ENCODE peak calls at places on chromosomes 3 and 15, in four cellular contexts. One of them, this sample, is unnamed.

GRCh38 chr3:71708478-71709098 is 16.6 kb downstream of the EIF4E3 start:
- DNase-seq in NCI-H187 treated with DMSO at 0.1 percent for 48 hours: no peak
- DNase-seq in midbrain: peak
- DNase-seq in activated CD4-positive, alpha-beta T cell treated with anti-CD3 and anti-CD28 coated beads, Interleukin-2, amount 50 U/mL, for 48 hours: no peak
- DNase-seq in this sample: no peak

GRCh38 chr15:85925649-85926237 is 131.0 kb upstream of the KLHL25 start:
- DNase-seq in NCI-H187 treated with DMSO at 0.1 percent for 48 hours: no peak
- DNase-seq in midbrain: no peak
- DNase-seq in activated CD4-positive, alpha-beta T cell treated with anti-CD3 and anti-CD28 coated beads, Interleukin-2, amount 50 U/mL, for 48 hours: no peak
- DNase-seq in this sample: no peak

GRCh38 chr3:134487406-134487805 is 1.5 kb downstream of the CEP63 start:
- DNase-seq in NCI-H187 treated with DMSO at 0.1 percent for 48 hours: no peak
- DNase-seq in midbrain: no peak
- DNase-seq in activated CD4-positive, alpha-beta T cell treated with anti-CD3 and anti-CD28 coated beads, Interleukin-2, amount 50 U/mL, for 48 hours: peak
- DNase-seq in this sample: no peak

GRCh38 chr15:67545864-67546263 is 3.4 kb downstream of the MAP2K5 start:
- DNase-seq in NCI-H187 treated with DMSO at 0.1 percent for 48 hours: no peak
- DNase-seq in midbrain: no peak
- DNase-seq in activated CD4-positive, alpha-beta T cell treated with anti-CD3 and anti-CD28 coated beads, Interleukin-2, amount 50 U/mL, for 48 hours: no peak
- DNase-seq in this sample: no peak

GRCh38 chr3:195105389-195105788 is 165.6 kb downstream of the XXYLT1 start:
- DNase-seq in NCI-H187 treated with DMSO at 0.1 percent for 48 hours: no peak
- DNase-seq in midbrain: no peak
- DNase-seq in activated CD4-positive, alpha-beta T cell treated with anti-CD3 and anti-CD28 coated beads, Interleukin-2, amount 50 U/mL, for 48 hours: no peak
- DNase-seq in this sample: no peak

GRCh38 chr3:41726891-41727290 is 235.0 kb downstream of the ULK4 start:
- DNase-seq in NCI-H187 treated with DMSO at 0.1 percent for 48 hours: no peak
- DNase-seq in midbrain: no peak
- DNase-seq in activated CD4-positive, alpha-beta T cell treated with anti-CD3 and anti-CD28 coated beads, Interleukin-2, amount 50 U/mL, for 48 hours: no peak
- DNase-seq in this sample: no peak

GRCh38 chr15:31372635-31373091 is 46.0 kb downstream of the KLF13 start:
- DNase-seq in NCI-H187 treated with DMSO at 0.1 percent for 48 hours: no peak
- DNase-seq in midbrain: peak
- DNase-seq in activated CD4-positive, alpha-beta T cell treated with anti-CD3 and anti-CD28 coated beads, Interleukin-2, amount 50 U/mL, for 48 hours: no peak
- DNase-seq in this sample: no peak

GRCh38 chr15:84883433-84883832 is 1.0 kb upstream of the SLC28A1 start:
- DNase-seq in NCI-H187 treated with DMSO at 0.1 percent for 48 hours: no peak
- DNase-seq in midbrain: no peak
- DNase-seq in activated CD4-positive, alpha-beta T cell treated with anti-CD3 and anti-CD28 coated beads, Interleukin-2, amount 50 U/mL, for 48 hours: no peak
- DNase-seq in this sample: no peak

GRCh38 chr3:190558316-190558715 is 44.4 kb downstream of the IL1RAP start:
- DNase-seq in NCI-H187 treated with DMSO at 0.1 percent for 48 hours: no peak
- DNase-seq in midbrain: no peak
- DNase-seq in activated CD4-positive, alpha-beta T cell treated with anti-CD3 and anti-CD28 coated beads, Interleukin-2, amount 50 U/mL, for 48 hours: no peak
- DNase-seq in this sample: no peak

GRCh38 chr3:182979103-182979697 is 1.1 kb downstream of the DCUN1D1 start:
- DNase-seq in NCI-H187 treated with DMSO at 0.1 percent for 48 hours: no peak
- DNase-seq in midbrain: no peak
- DNase-seq in activated CD4-positive, alpha-beta T cell treated with anti-CD3 and anti-CD28 coated beads, Interleukin-2, amount 50 U/mL, for 48 hours: no peak
- DNase-seq in this sample: no peak

GRCh38 chr3:11165457-11165856 is 11.2 kb downstream of the HRH1 start:
- DNase-seq in NCI-H187 treated with DMSO at 0.1 percent for 48 hours: no peak
- DNase-seq in midbrain: peak
- DNase-seq in activated CD4-positive, alpha-beta T cell treated with anti-CD3 and anti-CD28 coated beads, Interleukin-2, amount 50 U/mL, for 48 hours: no peak
- DNase-seq in this sample: no peak

This sample was measured in cerebellum.